ENCODE peak calls at places on chromosomes 11 and 22, in six cellular contexts. One of them, this sample, is unnamed. For H3K4me1, the result is how much of the 10 kb centered on the place peaks cover.

GRCh38 chr11:106389096-106389495 is 311.6 kb downstream of the AASDHPPT start:
- DNase-seq in testis: no peak
- DNase-seq in naive thymus-derived CD4-positive, alpha-beta T cell: no peak
- DNase-seq in body of pancreas: no peak
- DNase-seq in osteoblast: no peak
- DNase-seq in sigmoid colon: no peak
- DNase-seq in this sample: no peak

GRCh38 chr11:706957-707816 is 1.2 kb downstream of the EPS8L2 start:
- DNase-seq in testis: no peak
- DNase-seq in naive thymus-derived CD4-positive, alpha-beta T cell: no peak
- DNase-seq in body of pancreas: peak
- DNase-seq in osteoblast: peak
- DNase-seq in sigmoid colon: no peak
- DNase-seq in this sample: no peak

GRCh38 chr11:134228625-134229024 is 4.2 kb downstream of the VPS26B start:
- DNase-seq in testis: no peak
- DNase-seq in naive thymus-derived CD4-positive, alpha-beta T cell: no peak
- DNase-seq in body of pancreas: no peak
- DNase-seq in osteoblast: no peak
- DNase-seq in sigmoid colon: no peak
- DNase-seq in this sample: no peak

GRCh38 chr11:104852811-104853210 is 45.4 kb downstream of the CASP12 start:
- DNase-seq in testis: no peak
- DNase-seq in naive thymus-derived CD4-positive, alpha-beta T cell: no peak
- DNase-seq in body of pancreas: no peak
- DNase-seq in osteoblast: no peak
- DNase-seq in sigmoid colon: no peak
- DNase-seq in this sample: no peak

GRCh38 chr11:10476342-10476741 is 21.3 kb downstream of the AMPD3 start:
- DNase-seq in testis: no peak
- DNase-seq in naive thymus-derived CD4-positive, alpha-beta T cell: no peak
- DNase-seq in body of pancreas: no peak
- DNase-seq in osteoblast: peak
- DNase-seq in sigmoid colon: no peak
- DNase-seq in this sample: no peak

GRCh38 chr22:47918276-47918928 is 1156.0 kb downstream of the TBC1D22A start:
- DNase-seq in testis: no peak
- DNase-seq in naive thymus-derived CD4-positive, alpha-beta T cell: no peak
- DNase-seq in body of pancreas: no peak
- DNase-seq in osteoblast: no peak
- DNase-seq in sigmoid colon: no peak
- DNase-seq in this sample: peak

GRCh38 chr11:65696802-65697552 is 15.1 kb upstream of the KAT5 start:
- DNase-seq in testis: no peak
- DNase-seq in naive thymus-derived CD4-positive, alpha-beta T cell: no peak
- DNase-seq in body of pancreas: no peak
- DNase-seq in osteoblast: no peak
- DNase-seq in sigmoid colon: no peak
- DNase-seq in this sample: no peak

GRCh38 chr11:47177229-47177845 is 658 bp upstream of the ARFGAP2 start:
- DNase-seq in testis: peak
- DNase-seq in naive thymus-derived CD4-positive, alpha-beta T cell: peak
- DNase-seq in body of pancreas: peak
- DNase-seq in osteoblast: peak
- DNase-seq in sigmoid colon: peak
- DNase-seq in this sample: peak

GRCh38 chr11:131328843-131329242 is 41.6 kb upstream of the NTM start:
- DNase-seq in testis: no peak
- DNase-seq in naive thymus-derived CD4-positive, alpha-beta T cell: no peak
- DNase-seq in body of pancreas: no peak
- DNase-seq in osteoblast: no peak
- DNase-seq in sigmoid colon: no peak
- DNase-seq in this sample: no peak

GRCh38 chr11:121741316-121741715 is 288.5 kb upstream of the SORL1-AS1 start:
- DNase-seq in testis: peak
- DNase-seq in naive thymus-derived CD4-positive, alpha-beta T cell: no peak
- DNase-seq in body of pancreas: no peak
- DNase-seq in osteoblast: no peak
- DNase-seq in sigmoid colon: peak
- DNase-seq in this sample: no peak

GRCh38 chr11:118401880-118402590 is 629 bp downstream of the ATP5MG start:
- DNase-seq in testis: no peak
- DNase-seq in naive thymus-derived CD4-positive, alpha-beta T cell: no peak
- DNase-seq in body of pancreas: no peak
- DNase-seq in osteoblast: no peak
- DNase-seq in sigmoid colon: no peak
- DNase-seq in this sample: no peak

GRCh38 chr11:113644605-113645004 is 61.5 kb downstream of the TMPRSS5 start:
- DNase-seq in testis: no peak
- DNase-seq in naive thymus-derived CD4-positive, alpha-beta T cell: no peak
- DNase-seq in body of pancreas: no peak
- DNase-seq in osteoblast: no peak
- DNase-seq in sigmoid colon: no peak
- DNase-seq in this sample: no peak

GRCh38 chr11:71425851-71426250 is 22.3 kb downstream of the DHCR7 start:
- DNase-seq in testis: no peak
- DNase-seq in naive thymus-derived CD4-positive, alpha-beta T cell: no peak
- DNase-seq in body of pancreas: no peak
- DNase-seq in osteoblast: no peak
- DNase-seq in sigmoid colon: no peak
- DNase-seq in this sample: no peak

GRCh38 chr11:45803981-45804805 is 756 bp upstream of the SLC35C1 start:
- DNase-seq in testis: peak
- DNase-seq in naive thymus-derived CD4-positive, alpha-beta T cell: peak
- DNase-seq in body of pancreas: peak
- DNase-seq in osteoblast: peak
- DNase-seq in sigmoid colon: peak
- DNase-seq in this sample: peak

GRCh38 chr11:72584293-72584921 is 89.8 kb downstream of the PDE2A start:
- DNase-seq in testis: peak
- DNase-seq in naive thymus-derived CD4-positive, alpha-beta T cell: peak
- DNase-seq in body of pancreas: no peak
- DNase-seq in osteoblast: peak
- DNase-seq in sigmoid colon: peak
- DNase-seq in this sample: peak

GRCh38 chr22:49503321-49503720 is 324.4 kb downstream of the BRD1 start:
- DNase-seq in testis: no peak
- DNase-seq in naive thymus-derived CD4-positive, alpha-beta T cell: no peak
- DNase-seq in body of pancreas: no peak
- DNase-seq in osteoblast: no peak
- DNase-seq in sigmoid colon: no peak
- DNase-seq in this sample: no peak

GRCh38 chr22:37328017-37328416 is 45.7 kb downstream of the CYTH4 start:
- DNase-seq in testis: no peak
- DNase-seq in naive thymus-derived CD4-positive, alpha-beta T cell: no peak
- DNase-seq in body of pancreas: no peak
- DNase-seq in osteoblast: peak
- DNase-seq in sigmoid colon: no peak
- DNase-seq in this sample: no peak

GRCh38 chr11:4636136-4636535 is 1.1 kb upstream of the OR51D1 start:
- DNase-seq in testis: no peak
- DNase-seq in naive thymus-derived CD4-positive, alpha-beta T cell: no peak
- DNase-seq in body of pancreas: no peak
- DNase-seq in osteoblast: no peak
- DNase-seq in sigmoid colon: no peak
- DNase-seq in this sample: no peak

GRCh38 chr22:20865331-20865730 is 6.5 kb downstream of the SNAP29 start:
- DNase-seq in testis: no peak
- DNase-seq in naive thymus-derived CD4-positive, alpha-beta T cell: no peak
- DNase-seq in body of pancreas: no peak
- DNase-seq in osteoblast: no peak
- DNase-seq in sigmoid colon: no peak
- DNase-seq in this sample: no peak

GRCh38 chr22:41248758-41249157 is 8.0 kb upstream of the CHADL start:
- DNase-seq in testis: no peak
- DNase-seq in naive thymus-derived CD4-positive, alpha-beta T cell: no peak
- DNase-seq in body of pancreas: no peak
- DNase-seq in osteoblast: no peak
- DNase-seq in sigmoid colon: no peak
- DNase-seq in this sample: no peak

GRCh38 chr11:44958165-44958564 is 7.5 kb upstream of the TP53I11 start:
- DNase-seq in testis: no peak
- DNase-seq in naive thymus-derived CD4-positive, alpha-beta T cell: no peak
- DNase-seq in body of pancreas: no peak
- DNase-seq in osteoblast: no peak
- DNase-seq in sigmoid colon: no peak
- DNase-seq in this sample: no peak

GRCh38 chr11:27640954-27641353 is 59.3 kb downstream of the BDNF start:
- DNase-seq in testis: no peak
- DNase-seq in naive thymus-derived CD4-positive, alpha-beta T cell: no peak
- DNase-seq in body of pancreas: no peak
- DNase-seq in osteoblast: no peak
- DNase-seq in sigmoid colon: no peak
- DNase-seq in this sample: no peak

GRCh38 chr11:35617316-35617686 is 959 bp upstream of the FJX1 start:
- DNase-seq in testis: no peak
- DNase-seq in naive thymus-derived CD4-positive, alpha-beta T cell: no peak
- DNase-seq in body of pancreas: no peak
- DNase-seq in osteoblast: no peak
- DNase-seq in sigmoid colon: no peak
- DNase-seq in this sample: no peak
- H3K4me3 ChIP-seq in testis: peak
- H3K4me3 ChIP-seq in naive thymus-derived CD4-positive, alpha-beta T cell: no peak
- H3K4me3 ChIP-seq in body of pancreas: no peak
- H3K4me3 ChIP-seq in osteoblast: peak
- H3K4me3 ChIP-seq in sigmoid colon: peak
- H3K4me3 ChIP-seq in this sample: no peak

DNA sequence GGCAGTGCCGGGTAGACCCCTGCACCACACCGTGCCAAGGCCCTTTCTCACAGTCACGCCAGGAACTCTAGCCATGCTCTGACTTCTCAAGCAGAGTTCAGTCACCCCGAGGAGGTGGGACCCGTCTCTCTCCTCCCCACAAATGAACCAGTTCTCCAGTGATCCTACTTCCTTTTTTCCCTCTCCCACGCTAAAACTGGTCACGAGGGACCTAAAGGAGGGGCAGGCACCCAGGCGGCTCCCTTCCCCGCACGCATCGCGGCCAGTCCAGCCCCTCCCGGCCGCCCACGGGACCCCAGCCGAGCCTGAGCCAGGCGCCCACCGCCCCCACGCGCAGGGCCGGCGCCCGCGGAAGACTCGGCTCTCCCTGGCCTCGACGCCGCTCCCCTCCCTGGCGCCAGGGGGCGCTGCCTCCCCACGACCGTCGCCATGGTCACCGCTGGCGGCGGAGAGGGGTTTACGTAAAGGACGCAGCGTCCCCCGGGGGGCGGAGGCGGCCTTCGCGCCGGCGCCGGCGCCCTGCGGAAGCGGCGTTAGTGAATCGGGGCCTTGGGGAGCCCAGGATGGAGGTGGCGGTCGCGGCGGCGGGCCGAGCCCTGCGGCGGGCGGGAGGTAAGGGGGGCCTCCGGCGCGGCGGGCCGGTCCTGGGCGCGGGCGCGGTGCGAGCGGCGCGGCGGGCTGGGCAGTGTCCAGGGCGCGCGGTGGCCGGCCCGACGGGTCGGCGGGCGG is at the start of gene DAGLA:
- DNase-seq in testis: peak
- DNase-seq in naive thymus-derived CD4-positive, alpha-beta T cell: peak
- DNase-seq in body of pancreas: peak
- DNase-seq in osteoblast: peak
- DNase-seq in sigmoid colon: peak
- DNase-seq in this sample: peak
- H3K27ac ChIP-seq in testis: no peak
- H3K27ac ChIP-seq in naive thymus-derived CD4-positive, alpha-beta T cell: no peak
- H3K27ac ChIP-seq in body of pancreas: peak
- H3K27ac ChIP-seq in osteoblast: no peak
- H3K27ac ChIP-seq in sigmoid colon: peak
- H3K27ac ChIP-seq in this sample: no peak

GRCh38 chr11:74505911-74506310 is 12.4 kb upstream of the LIPT2 start:
- DNase-seq in testis: no peak
- DNase-seq in naive thymus-derived CD4-positive, alpha-beta T cell: no peak
- DNase-seq in body of pancreas: no peak
- DNase-seq in osteoblast: peak
- DNase-seq in sigmoid colon: no peak
- DNase-seq in this sample: no peak
- H3K4me1 ChIP-seq in testis: under half
- H3K4me1 ChIP-seq in naive thymus-derived CD4-positive, alpha-beta T cell: under half
- H3K4me1 ChIP-seq in body of pancreas: under half
- H3K4me1 ChIP-seq in osteoblast: under half
- H3K4me1 ChIP-seq in sigmoid colon: under half
- H3K4me1 ChIP-seq in this sample: under half

DNA sequence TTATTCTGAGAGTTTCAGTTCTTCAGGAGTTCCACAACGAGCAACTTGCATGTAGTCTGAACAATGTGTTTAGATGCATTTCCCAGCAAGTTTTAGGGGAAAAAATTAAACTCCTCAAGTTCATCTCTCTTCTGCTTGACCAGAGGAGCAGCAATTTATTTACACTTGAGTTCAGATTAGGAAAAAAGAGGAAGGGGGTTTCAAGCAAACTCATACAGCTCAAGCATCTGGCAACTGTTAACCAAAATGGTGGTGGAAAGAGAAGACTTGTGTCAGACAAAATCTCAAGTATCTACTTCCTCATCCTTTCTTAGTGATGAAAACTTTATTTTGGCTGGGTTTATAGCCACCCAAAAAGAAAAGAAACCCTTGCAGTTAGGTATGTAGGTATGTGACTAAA is 29.1 kb upstream of the PICALM start:
- DNase-seq in testis: no peak
- DNase-seq in naive thymus-derived CD4-positive, alpha-beta T cell: no peak
- DNase-seq in body of pancreas: no peak
- DNase-seq in osteoblast: no peak
- DNase-seq in sigmoid colon: no peak
- DNase-seq in this sample: no peak
- H3K4me3 ChIP-seq in testis: no peak
- H3K4me3 ChIP-seq in naive thymus-derived CD4-positive, alpha-beta T cell: no peak
- H3K4me3 ChIP-seq in body of pancreas: no peak
- H3K4me3 ChIP-seq in osteoblast: no peak
- H3K4me3 ChIP-seq in sigmoid colon: no peak
- H3K4me3 ChIP-seq in this sample: no peak

DNA sequence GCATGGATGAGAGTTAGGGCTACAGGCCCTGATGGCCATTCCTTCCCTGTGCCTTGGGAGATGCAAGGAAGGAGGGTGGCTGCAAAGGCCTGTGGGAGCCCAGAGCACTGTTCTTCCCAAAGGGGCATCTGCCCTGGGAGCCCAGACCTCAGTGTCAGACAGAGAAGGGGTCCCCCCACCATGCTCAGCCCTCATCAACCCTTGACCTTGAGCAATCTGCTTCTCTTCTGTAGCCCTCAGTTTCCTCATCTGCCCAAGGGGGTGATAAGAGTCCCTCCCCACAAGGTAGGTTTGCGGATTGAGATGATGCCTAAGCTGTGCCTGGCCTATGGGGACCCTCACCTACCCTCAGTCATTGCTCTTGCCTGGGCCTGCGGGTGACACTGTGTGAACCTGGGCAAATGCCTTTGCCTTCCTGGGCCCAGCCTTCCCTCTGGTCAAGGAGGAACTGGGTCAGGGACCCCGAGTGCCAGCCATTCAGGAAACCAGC is 47.5 kb downstream of the IGLL5 start:
- DNase-seq in testis: no peak
- DNase-seq in naive thymus-derived CD4-positive, alpha-beta T cell: no peak
- DNase-seq in body of pancreas: no peak
- DNase-seq in osteoblast: peak
- DNase-seq in sigmoid colon: no peak
- DNase-seq in this sample: no peak
- H3K27ac ChIP-seq in testis: no peak
- H3K27ac ChIP-seq in naive thymus-derived CD4-positive, alpha-beta T cell: no peak
- H3K27ac ChIP-seq in body of pancreas: no peak
- H3K27ac ChIP-seq in osteoblast: no peak
- H3K27ac ChIP-seq in sigmoid colon: no peak
- H3K27ac ChIP-seq in this sample: no peak